ENCODE peak calls at places on chromosomes 13 and 19, in five cellular contexts. F is CD8-positive, alpha-beta memory T cell; M is fibroblast of lung; L is mammary epithelial cell; Q is left lung. V is an unnamed sample.

GRCh38 chr19:991174-991931 is 7.2 kb downstream of the WDR18 start:
- DNase-seq in F (peak), M (peak), L (no peak), Q (no peak), V (peak)

GRCh38 chr13:105925496-105925895 is 610.0 kb downstream of the EFNB2 start:
- DNase-seq in F (no peak), M (peak), L (peak), Q (no peak), V (no peak)

GRCh38 chr13:80452279-80452678 is 111.4 kb upstream of the SPRY2 start:
- DNase-seq in F (no peak), M (no peak), L (no peak), Q (no peak), V (no peak)

GRCh38 chr13:48630291-48630690 is 23.4 kb upstream of the CYSLTR2 start:
- DNase-seq in F (no peak), M (no peak), L (no peak), Q (no peak), V (no peak)

GRCh38 chr19:33299061-33299665 is 3.2 kb downstream of the CEBPA start:
- DNase-seq in F (no peak), M (no peak), L (no peak), Q (no peak), V (peak)

GRCh38 chr13:35470671-35471465 is 5.6 kb downstream of the MAB21L1 start:
- DNase-seq in F (no peak), M (peak), L (no peak), Q (no peak), V (peak)

GRCh38 chr13:98273824-98274786 is 97.0 kb upstream of the RNF113B start:
- DNase-seq in F (no peak), M (peak), L (no peak), Q (no peak), V (no peak)

GRCh38 chr19:6935069-6935468 is 47.7 kb downstream of the ADGRE1 start:
- DNase-seq in F (no peak), M (no peak), L (no peak), Q (no peak), V (no peak)

GRCh38 chr13:25281193-25281936 is 5.9 kb downstream of the MTMR6 start:
- DNase-seq in F (no peak), M (no peak), L (no peak), Q (no peak), V (no peak)

GRCh38 chr19:52533901-52534300 is 6.4 kb downstream of the ZNF808 start:
- DNase-seq in F (no peak), M (no peak), L (no peak), Q (peak), V (no peak)

GRCh38 chr13:48265217-48265815 is 32.3 kb downstream of the ITM2B start:
- DNase-seq in F (no peak), M (no peak), L (no peak), Q (no peak), V (no peak)

GRCh38 chr19:36060430-36060829 is 5.7 kb downstream of the WDR62 start:
- DNase-seq in F (no peak), M (peak), L (peak), Q (no peak), V (peak)

GRCh38 chr13:104831823-104832222 is 1703.6 kb downstream of the EFNB2 start:
- DNase-seq in F (no peak), M (no peak), L (no peak), Q (no peak), V (no peak)

GRCh38 chr19:35908977-35909683 is 1.0 kb upstream of the TYROBP start:
- DNase-seq in F (no peak), M (no peak), L (no peak), Q (peak), V (peak)

GRCh38 chr13:64075543-64076271 is 2660.1 kb upstream of the PCDH20 start:
- DNase-seq in F (no peak), M (no peak), L (no peak), Q (no peak), V (no peak)

GRCh38 chr19:459724-460511 is 915 bp downstream of the SHC2 start:
- DNase-seq in F (no peak), M (peak), L (no peak), Q (peak), V (peak)

GRCh38 chr19:2636897-2637683 is 65.4 kb downstream of the GNG7 start:
- DNase-seq in F (peak), M (peak), L (no peak), Q (peak), V (peak)

GRCh38 chr13:39263033-39263432 is 224.8 kb downstream of the NHLRC3 start:
- DNase-seq in F (no peak), M (peak), L (peak), Q (no peak), V (peak)

GRCh38 chr13:37869506-37869755 is 141 bp downstream of the TRPC4 start:
- DNase-seq in F (no peak), M (no peak), L (no peak), Q (no peak), V (no peak)

GRCh38 chr19:39824143-39825092 is 9.5 kb downstream of the DYRK1B start:
- DNase-seq in F (peak), M (peak), L (peak), Q (peak), V (peak)
- H3K4me3 ChIP-seq in F (peak), M (peak), L (peak), Q (peak), V (peak)

GRCh38 chr13:44188257-44188656 is 185.4 kb upstream of the SERP2 start:
- DNase-seq in F (no peak), M (peak), L (peak), Q (no peak), V (no peak)

GRCh38 chr13:44189085-44189484 is 184.5 kb upstream of the SERP2 start:
- DNase-seq in F (no peak), M (no peak), L (no peak), Q (no peak), V (no peak)

GRCh38 chr13:44191504-44192171 is 182.0 kb upstream of the SERP2 start:
- DNase-seq in F (no peak), M (peak), L (peak), Q (no peak), V (no peak)

GRCh38 chr13:44193731-44194130 is 179.9 kb upstream of the SERP2 start:
- DNase-seq in F (no peak), M (no peak), L (no peak), Q (no peak), V (no peak)

GRCh38 chr13:44191103-44191502 is 182.5 kb upstream of the SERP2 start:
- DNase-seq in F (no peak), M (no peak), L (no peak), Q (no peak), V (no peak)
- H3K4me3 ChIP-seq in F (no peak), M (no peak), L (no peak), Q (no peak), V (peak)

DNA sequence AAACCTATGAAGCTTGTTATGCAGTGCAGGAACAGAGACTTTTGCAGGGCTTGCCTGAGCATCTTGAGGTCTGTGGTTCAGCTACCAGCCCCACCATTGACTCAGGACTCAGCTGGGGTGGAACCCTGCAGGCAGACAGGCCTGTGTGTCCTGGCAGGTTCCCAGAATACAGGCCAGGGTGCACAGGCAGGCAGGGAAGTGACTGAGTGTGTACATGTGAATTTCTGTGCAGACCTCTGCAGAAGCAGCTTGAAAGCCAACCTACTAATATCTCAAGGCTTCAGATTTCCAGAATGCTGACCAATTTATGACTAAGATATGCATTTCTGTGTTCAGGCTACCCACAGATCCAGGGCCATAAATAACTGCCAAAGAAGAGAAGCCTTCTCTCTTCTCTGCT is 254.4 kb downstream of the DLEU7 start:
- DNase-seq in F (no peak), M (peak), L (peak), Q (no peak), V (no peak)
- H3K4me3 ChIP-seq in F (no peak), M (no peak), L (no peak), Q (no peak), V (no peak)

GRCh38 chr13:110449225-110450015 is 112.1 kb downstream of the RAB20 start:
- DNase-seq in F (no peak), M (no peak), L (no peak), Q (no peak), V (no peak)
- H3K4me3 ChIP-seq in F (no peak), M (no peak), L (no peak), Q (no peak), V (no peak)

GRCh38 chr19:13794388-13794751 is 873 bp upstream of the ZSWIM4 start:
- DNase-seq in F (no peak), M (peak), L (peak), Q (peak), V (peak)
- H3K4me3 ChIP-seq in F (peak), M (peak), L (peak), Q (peak), V (peak)

GRCh38 chr19:18339703-18340102 is 695 bp upstream of the PGPEP1 start:
- DNase-seq in F (no peak), M (no peak), L (no peak), Q (no peak), V (no peak)
- H3K4me3 ChIP-seq in F (peak), M (peak), L (no peak), Q (no peak), V (no peak)